ENCODE peak calls at places on chromosomes 16 and 17, in eight cellular contexts. One of them, this sample, is unnamed.

GRCh38 chr16:10836174-10836853 is 17.7 kb upstream of the TVP23A start:
- DNase-seq in left ventricle myocardium inferior: no peak
- DNase-seq in tibial nerve: no peak
- DNase-seq in GM23338: no peak
- DNase-seq in body of pancreas: no peak
- DNase-seq in PC-3: no peak
- DNase-seq in AG04449: no peak
- DNase-seq in GM06990: no peak
- DNase-seq in this sample: no peak

GRCh38 chr16:49354991-49355390 is 18.6 kb upstream of the C16orf78 start:
- DNase-seq in left ventricle myocardium inferior: no peak
- DNase-seq in tibial nerve: no peak
- DNase-seq in GM23338: no peak
- DNase-seq in body of pancreas: no peak
- DNase-seq in PC-3: no peak
- DNase-seq in AG04449: no peak
- DNase-seq in GM06990: no peak
- DNase-seq in this sample: no peak

GRCh38 chr16:11273721-11274324 is 394 bp upstream of the PRM3 start:
- DNase-seq in left ventricle myocardium inferior: no peak
- DNase-seq in tibial nerve: no peak
- DNase-seq in GM23338: no peak
- DNase-seq in body of pancreas: no peak
- DNase-seq in PC-3: no peak
- DNase-seq in AG04449: no peak
- DNase-seq in GM06990: no peak
- DNase-seq in this sample: no peak

GRCh38 chr16:15482068-15482747 is 47.8 kb downstream of the BMERB1 start:
- DNase-seq in left ventricle myocardium inferior: peak; percentile 19
- DNase-seq in tibial nerve: no peak
- DNase-seq in GM23338: peak; percentile 75
- DNase-seq in body of pancreas: peak; percentile 87
- DNase-seq in PC-3: peak; percentile 94
- DNase-seq in AG04449: peak; percentile 78
- DNase-seq in GM06990: no peak
- DNase-seq in this sample: no peak

GRCh38 chr17:64387545-64388171 is 3.0 kb downstream of the PECAM1 start:
- DNase-seq in left ventricle myocardium inferior: no peak
- DNase-seq in tibial nerve: no peak
- DNase-seq in GM23338: peak; percentile 8
- DNase-seq in body of pancreas: no peak
- DNase-seq in PC-3: no peak
- DNase-seq in AG04449: no peak
- DNase-seq in GM06990: no peak
- DNase-seq in this sample: no peak

GRCh38 chr17:48012151-48012520 is 25.5 kb downstream of the COPZ2 start:
- DNase-seq in left ventricle myocardium inferior: peak; percentile 26
- DNase-seq in tibial nerve: no peak
- DNase-seq in GM23338: peak; percentile 87
- DNase-seq in body of pancreas: peak; percentile 60
- DNase-seq in PC-3: peak; percentile 33
- DNase-seq in AG04449: no peak
- DNase-seq in GM06990: peak; percentile 85
- DNase-seq in this sample: no peak

GRCh38 chr16:913817-914440 is 56.9 kb downstream of the LMF1 start:
- DNase-seq in left ventricle myocardium inferior: no peak
- DNase-seq in tibial nerve: no peak
- DNase-seq in GM23338: no peak
- DNase-seq in body of pancreas: no peak
- DNase-seq in PC-3: no peak
- DNase-seq in AG04449: no peak
- DNase-seq in GM06990: no peak
- DNase-seq in this sample: no peak

GRCh38 chr17:61467416-61468262 is 15.4 kb downstream of the TBX4 start:
- DNase-seq in left ventricle myocardium inferior: peak; percentile 44
- DNase-seq in tibial nerve: no peak
- DNase-seq in GM23338: peak; percentile 79
- DNase-seq in body of pancreas: peak; percentile 47
- DNase-seq in PC-3: peak; percentile 59
- DNase-seq in AG04449: no peak
- DNase-seq in GM06990: no peak
- DNase-seq in this sample: peak; percentile 5

GRCh38 chr17:6997171-6997570 is 1.3 kb downstream of the ALOX12 start:
- DNase-seq in left ventricle myocardium inferior: no peak
- DNase-seq in tibial nerve: no peak
- DNase-seq in GM23338: no peak
- DNase-seq in body of pancreas: no peak
- DNase-seq in PC-3: no peak
- DNase-seq in AG04449: no peak
- DNase-seq in GM06990: no peak
- DNase-seq in this sample: no peak

GRCh38 chr16:85565340-85565739 is 47.8 kb upstream of the GSE1 start:
- DNase-seq in left ventricle myocardium inferior: no peak
- DNase-seq in tibial nerve: no peak
- DNase-seq in GM23338: no peak
- DNase-seq in body of pancreas: no peak
- DNase-seq in PC-3: no peak
- DNase-seq in AG04449: no peak
- DNase-seq in GM06990: no peak
- DNase-seq in this sample: no peak

GRCh38 chr17:28315846-28316705 is 2.9 kb upstream of the TMEM97 start:
- DNase-seq in left ventricle myocardium inferior: no peak
- DNase-seq in tibial nerve: no peak
- DNase-seq in GM23338: no peak
- DNase-seq in body of pancreas: no peak
- DNase-seq in PC-3: no peak
- DNase-seq in AG04449: no peak
- DNase-seq in GM06990: no peak
- DNase-seq in this sample: no peak

GRCh38 chr17:28317099-28317964 is 1.7 kb upstream of the TMEM97 start:
- DNase-seq in left ventricle myocardium inferior: no peak
- DNase-seq in tibial nerve: no peak
- DNase-seq in GM23338: no peak
- DNase-seq in body of pancreas: no peak
- DNase-seq in PC-3: no peak
- DNase-seq in AG04449: no peak
- DNase-seq in GM06990: no peak
- DNase-seq in this sample: no peak

GRCh38 chr17:28317965-28318758 is 838 bp upstream of the TMEM97 start:
- DNase-seq in left ventricle myocardium inferior: no peak
- DNase-seq in tibial nerve: no peak
- DNase-seq in GM23338: peak; percentile 50
- DNase-seq in body of pancreas: no peak
- DNase-seq in PC-3: no peak
- DNase-seq in AG04449: no peak
- DNase-seq in GM06990: peak; percentile 49
- DNase-seq in this sample: no peak

GRCh38 chr17:28320215-28321061 is 1.4 kb downstream of the TMEM97 start:
- DNase-seq in left ventricle myocardium inferior: no peak
- DNase-seq in tibial nerve: no peak
- DNase-seq in GM23338: no peak
- DNase-seq in body of pancreas: no peak
- DNase-seq in PC-3: no peak
- DNase-seq in AG04449: no peak
- DNase-seq in GM06990: no peak
- DNase-seq in this sample: no peak

DNA sequence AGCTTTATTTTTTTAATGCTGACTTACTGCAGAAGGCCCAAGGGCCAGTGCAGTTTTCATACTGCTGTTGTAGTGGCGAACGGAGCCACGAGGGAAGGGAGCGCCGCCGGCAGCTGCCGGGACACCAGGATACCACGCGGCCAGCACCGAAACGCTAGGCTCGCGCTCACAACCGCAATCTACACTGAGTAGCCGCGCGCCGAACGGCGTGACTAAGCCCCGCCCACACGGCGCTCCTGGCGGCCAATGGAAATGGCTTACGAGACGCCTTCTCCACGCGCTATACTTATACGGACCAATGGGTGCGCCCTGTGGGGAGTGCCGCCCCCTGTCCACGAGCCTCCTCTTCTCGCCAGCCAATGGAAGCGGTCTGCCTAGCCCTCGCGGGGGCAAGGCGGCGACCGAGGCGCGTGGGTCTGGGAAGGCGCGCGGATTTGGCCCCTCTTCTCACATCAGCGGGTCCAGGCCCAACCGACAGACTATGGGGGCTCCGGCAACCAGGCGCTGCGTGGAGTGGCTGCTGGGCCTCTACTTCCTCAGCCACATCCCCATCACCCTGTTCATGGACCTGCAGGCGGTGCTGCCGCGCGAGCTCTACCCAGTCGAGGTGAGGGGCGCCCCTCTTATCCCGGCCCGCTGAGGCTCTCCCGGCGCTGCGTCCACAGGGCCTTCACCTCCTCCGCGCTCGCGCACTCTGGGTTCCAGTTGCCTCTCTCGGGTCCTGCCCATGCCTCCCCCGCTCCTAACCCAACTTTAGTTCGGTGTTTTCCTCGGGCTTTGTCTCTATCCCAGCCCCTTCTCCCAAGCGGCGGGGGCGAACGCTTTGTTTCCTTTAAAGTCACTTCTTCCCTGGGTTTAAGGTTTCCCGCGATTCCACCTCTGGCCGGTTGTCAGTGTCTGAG is at the start of gene TMEM97:
- DNase-seq in left ventricle myocardium inferior: peak; percentile 96
- DNase-seq in tibial nerve: peak; percentile 93
- DNase-seq in GM23338: peak; percentile 98
- DNase-seq in body of pancreas: peak; percentile 99
- DNase-seq in PC-3: peak; percentile 94
- DNase-seq in AG04449: peak; percentile 78
- DNase-seq in GM06990: peak; percentile 97
- DNase-seq in this sample: peak; percentile 93
- TF ChIP-seq CTCF in left ventricle myocardium inferior: peak; percentile 25
- TF ChIP-seq CTCF in tibial nerve: peak; percentile 13
- TF ChIP-seq CTCF in GM23338: no peak
- TF ChIP-seq CTCF in body of pancreas: no peak
- TF ChIP-seq CTCF in PC-3: peak; percentile 9
- TF ChIP-seq CTCF in AG04449: peak; percentile 9
- TF ChIP-seq CTCF in GM06990: peak; percentile 17
- TF ChIP-seq CTCF in this sample: no peak

DNA sequence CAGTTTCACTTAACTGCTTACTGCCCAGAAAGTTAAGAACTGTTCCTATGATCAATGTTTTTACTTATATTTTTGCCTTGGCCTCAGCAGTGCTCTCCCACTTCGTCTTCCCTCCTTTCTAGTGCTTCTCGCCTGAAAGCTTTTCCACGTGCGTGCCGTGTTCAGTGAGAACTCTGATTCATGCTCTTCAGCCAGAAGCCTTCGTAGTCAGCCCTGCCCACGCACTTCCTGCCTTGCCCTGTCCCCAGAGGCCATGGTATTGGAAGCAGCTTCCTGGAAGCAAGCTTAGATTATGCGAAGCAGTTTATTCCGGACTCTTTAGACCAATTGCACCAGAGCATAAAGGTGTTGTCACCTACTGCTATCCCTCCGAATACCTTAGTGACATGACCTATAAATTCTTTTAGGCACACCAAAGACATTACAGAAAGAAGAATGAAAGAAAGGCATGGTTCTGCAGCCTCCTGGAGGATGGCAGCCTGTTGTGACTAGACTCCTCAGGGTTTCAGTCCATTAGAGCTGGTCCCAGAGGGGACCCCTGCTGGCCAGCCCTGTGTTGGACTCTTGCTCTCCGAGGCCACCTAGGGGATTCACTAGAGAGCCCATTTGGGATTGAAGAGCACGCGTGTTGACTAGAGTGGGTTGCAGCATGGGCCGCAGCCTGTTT is 105.2 kb downstream of the RPTOR start:
- DNase-seq in left ventricle myocardium inferior: peak; percentile 57
- DNase-seq in tibial nerve: peak; percentile 43
- DNase-seq in GM23338: peak; percentile 88
- DNase-seq in body of pancreas: peak; percentile 22
- DNase-seq in PC-3: peak; percentile 64
- DNase-seq in AG04449: peak; percentile 52
- DNase-seq in GM06990: no peak
- DNase-seq in this sample: no peak
- TF ChIP-seq CTCF in left ventricle myocardium inferior: peak; percentile 64
- TF ChIP-seq CTCF in tibial nerve: no peak
- TF ChIP-seq CTCF in GM23338: peak; percentile 75
- TF ChIP-seq CTCF in body of pancreas: no peak
- TF ChIP-seq CTCF in PC-3: peak; percentile 96
- TF ChIP-seq CTCF in AG04449: peak; percentile 58
- TF ChIP-seq CTCF in GM06990: peak; percentile 44
- TF ChIP-seq CTCF in this sample: peak; percentile 40

GRCh38 chr17:32243712-32244111 is 21.9 kb upstream of the RHBDL3 start:
- DNase-seq in left ventricle myocardium inferior: no peak
- DNase-seq in tibial nerve: no peak
- DNase-seq in GM23338: no peak
- DNase-seq in body of pancreas: no peak
- DNase-seq in PC-3: no peak
- DNase-seq in AG04449: no peak
- DNase-seq in GM06990: no peak
- DNase-seq in this sample: no peak

GRCh38 chr17:32235588-32235987 is 30.0 kb upstream of the RHBDL3 start:
- DNase-seq in left ventricle myocardium inferior: no peak
- DNase-seq in tibial nerve: no peak
- DNase-seq in GM23338: no peak
- DNase-seq in body of pancreas: no peak
- DNase-seq in PC-3: no peak
- DNase-seq in AG04449: no peak
- DNase-seq in GM06990: no peak
- DNase-seq in this sample: no peak

GRCh38 chr17:32239457-32239856 is 26.2 kb upstream of the RHBDL3 start:
- DNase-seq in left ventricle myocardium inferior: no peak
- DNase-seq in tibial nerve: no peak
- DNase-seq in GM23338: no peak
- DNase-seq in body of pancreas: no peak
- DNase-seq in PC-3: no peak
- DNase-seq in AG04449: no peak
- DNase-seq in GM06990: no peak
- DNase-seq in this sample: no peak

GRCh38 chr17:32241521-32242094 is 24.0 kb upstream of the RHBDL3 start:
- DNase-seq in left ventricle myocardium inferior: no peak
- DNase-seq in tibial nerve: no peak
- DNase-seq in GM23338: no peak
- DNase-seq in body of pancreas: no peak
- DNase-seq in PC-3: no peak
- DNase-seq in AG04449: no peak
- DNase-seq in GM06990: no peak
- DNase-seq in this sample: no peak

DNA sequence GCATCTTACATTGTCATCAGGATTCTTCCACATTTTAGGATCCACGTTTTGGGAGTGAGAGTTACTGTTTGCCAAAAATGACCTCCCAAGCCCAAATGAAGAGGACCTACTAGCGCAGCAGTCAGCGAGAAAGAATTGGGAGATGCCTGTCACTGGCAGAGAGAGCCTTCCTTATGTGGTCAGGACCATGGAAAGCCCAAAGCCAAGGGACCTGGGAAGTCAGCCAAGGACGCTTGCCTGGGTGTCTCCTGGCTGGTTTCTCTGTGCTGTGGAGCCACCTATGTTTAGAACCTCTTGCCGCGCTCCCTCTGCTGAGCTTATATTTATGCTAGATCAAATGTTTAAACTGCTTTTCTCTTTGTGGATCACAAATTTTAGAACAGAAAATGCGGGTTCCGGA is 24.9 kb upstream of the RHBDL3 start:
- DNase-seq in left ventricle myocardium inferior: peak; percentile 62
- DNase-seq in tibial nerve: no peak
- DNase-seq in GM23338: peak; percentile 64
- DNase-seq in body of pancreas: no peak
- DNase-seq in PC-3: no peak
- DNase-seq in AG04449: no peak
- DNase-seq in GM06990: no peak
- DNase-seq in this sample: no peak
- TF ChIP-seq CTCF in left ventricle myocardium inferior: no peak
- TF ChIP-seq CTCF in tibial nerve: no peak
- TF ChIP-seq CTCF in GM23338: peak; percentile 17
- TF ChIP-seq CTCF in body of pancreas: no peak
- TF ChIP-seq CTCF in PC-3: no peak
- TF ChIP-seq CTCF in AG04449: no peak
- TF ChIP-seq CTCF in GM06990: no peak
- TF ChIP-seq CTCF in this sample: no peak

GRCh38 chr17:74981979-74982662 is 5.3 kb upstream of the CDR2L start:
- DNase-seq in left ventricle myocardium inferior: peak; percentile 74
- DNase-seq in tibial nerve: peak; percentile 49
- DNase-seq in GM23338: peak; percentile 94
- DNase-seq in body of pancreas: peak; percentile 82
- DNase-seq in PC-3: peak; percentile 81
- DNase-seq in AG04449: no peak
- DNase-seq in GM06990: peak; percentile 71
- DNase-seq in this sample: no peak
- TF ChIP-seq CTCF in left ventricle myocardium inferior: peak; percentile 38
- TF ChIP-seq CTCF in tibial nerve: no peak
- TF ChIP-seq CTCF in GM23338: no peak
- TF ChIP-seq CTCF in body of pancreas: no peak
- TF ChIP-seq CTCF in PC-3: no peak
- TF ChIP-seq CTCF in AG04449: no peak
- TF ChIP-seq CTCF in GM06990: no peak
- TF ChIP-seq CTCF in this sample: no peak

This sample was measured in GM12864.